ENCODE peak calls at places on chromosomes 7 and 10, in nine cellular contexts. X, D, Z, G, O, N, R, K and H are unnamed samples.
A peak's percentile ranks its signal among the peaks of the same experiment; 100 is the strongest.

GRCh38 chr7:138937484-138937883 is 43.7 kb downstream of the KIAA1549 start:
- DNase-seq in N (no peak), K (no peak), X (no peak), D (no peak), G (no peak), R (no peak), O (no peak), Z (no peak), H (no peak)

GRCh38 chr7:44867073-44867990 is 18.0 kb downstream of the PURB start:
- DNase-seq in Z (no peak), X (no peak), O (peak; percentile 78), D (no peak), N (peak; percentile 60), K (no peak), G (no peak), R (no peak), H (no peak)

GRCh38 chr10:123488436-123488835 is 177.7 kb upstream of the GPR26 start:
- DNase-seq in N (no peak), G (no peak), D (no peak), K (no peak), X (no peak), Z (no peak), R (no peak), O (no peak), H (no peak)

GRCh38 chr7:21507627-21508343 is 35.1 kb upstream of the DNAH11 start:
- DNase-seq in X (peak; percentile 84), G (peak; percentile 78), O (peak; percentile 57), K (peak; percentile 19), D (peak; percentile 51), R (no peak), N (peak; percentile 52), Z (peak; percentile 55), H (no peak)

GRCh38 chr7:141649865-141650499 is 52.0 kb downstream of the DENND11 start:
- DNase-seq in N (peak; percentile 94), Z (peak; percentile 53), O (peak; percentile 81), D (peak; percentile 70), K (peak; percentile 85), X (peak; percentile 91), R (peak; percentile 40), G (no peak), H (peak; percentile 53)

GRCh38 chr10:5583525-5584175 is 58.9 kb downstream of the CALML3 start:
- DNase-seq in K (peak; percentile 54), O (peak; percentile 71), X (peak; percentile 79), Z (peak; percentile 79), N (no peak), G (peak; percentile 67), R (peak; percentile 37), D (peak; percentile 87), H (peak; percentile 94)

GRCh38 chr7:91436655-91437054 is 172.4 kb downstream of the FZD1 start:
- DNase-seq in N (no peak), G (no peak), O (no peak), Z (no peak), X (peak; percentile 8), K (no peak), R (no peak), D (no peak), H (no peak)

GRCh38 chr7:149569726-149570422 is 72.3 kb upstream of the ZNF746 start:
- DNase-seq in D (no peak), O (no peak), G (peak; percentile 54), K (no peak), X (no peak), N (no peak), R (no peak), Z (no peak), H (no peak)

GRCh38 chr10:51832652-51833383 is 133.4 kb upstream of the CSTF2T start:
- DNase-seq in G (no peak), R (peak; percentile 8), X (no peak), K (no peak), N (peak; percentile 57), Z (no peak), O (no peak), D (no peak), H (no peak)

GRCh38 chr10:114754445-114755320 is 66.9 kb upstream of the FHIP2A start:
- DNase-seq in O (no peak), Z (no peak), D (no peak), K (no peak), G (no peak), N (no peak), R (no peak), X (no peak), H (no peak)

DNA sequence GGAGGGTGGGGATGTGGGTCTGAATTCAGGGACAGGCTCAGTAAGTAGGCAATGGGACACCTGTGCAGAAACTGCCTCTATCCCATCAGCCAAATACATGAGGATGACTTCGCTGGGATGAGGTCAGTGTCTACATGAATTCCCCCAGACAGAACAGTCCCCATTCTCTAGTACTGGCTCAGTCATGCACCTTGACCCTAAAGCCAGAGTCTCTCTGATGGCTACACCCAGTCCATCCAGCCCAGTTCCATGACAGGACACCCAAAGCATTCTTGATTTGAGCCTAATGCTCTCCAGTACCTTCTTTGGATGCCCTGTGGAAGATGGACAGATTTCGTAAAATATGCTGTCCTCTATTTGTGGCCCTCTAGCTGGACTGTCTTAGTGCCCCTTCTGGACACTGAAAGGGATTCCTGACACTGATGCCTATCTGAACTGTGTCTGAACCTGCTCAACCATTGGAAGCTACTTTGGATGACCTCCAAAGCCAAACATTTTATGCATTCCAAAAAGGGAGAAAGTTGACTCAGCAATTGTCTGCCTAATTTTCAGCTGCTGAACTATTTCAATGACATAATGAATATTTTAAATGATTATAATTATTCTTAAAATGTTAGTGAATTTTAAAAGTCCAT is 14.6 kb downstream of the SFRP4 start:
- DNase-seq in O (no peak), R (no peak), X (no peak), K (no peak), G (no peak), N (no peak), Z (no peak), D (no peak), H (no peak)
- H3K4me3 ChIP-seq in O (no peak overlapping the region), R (no peak overlapping the region), X (no peak overlapping the region), K (no peak overlapping the region), G (no peak overlapping the region), N (no peak overlapping the region), Z (no peak overlapping the region), D (no peak overlapping the region), H (no peak overlapping the region)

GRCh38 chr10:88389456-88389855 is 193.7 kb downstream of the RNLS start:
- DNase-seq in X (peak; percentile 62), N (peak; percentile 68), K (no peak), Z (peak; percentile 31), D (no peak), O (no peak), R (peak; percentile 41), G (no peak), H (no peak)

GRCh38 chr10:88382699-88383098 is 200.4 kb downstream of the RNLS start:
- DNase-seq in N (no peak), Z (no peak), O (no peak), D (no peak), R (no peak), K (no peak), X (no peak), G (no peak), H (no peak)

GRCh38 chr10:88385601-88386203 is 197.4 kb downstream of the RNLS start:
- DNase-seq in X (no peak), K (no peak), O (peak; percentile 62), R (peak; percentile 94), Z (peak; percentile 92), G (no peak), N (no peak), D (peak; percentile 89), H (peak; percentile 52)

GRCh38 chr10:88386878-88387773 is 196.0 kb downstream of the RNLS start:
- DNase-seq in N (peak; percentile 88), X (peak; percentile 76), O (peak; percentile 61), G (no peak), K (peak; percentile 48), D (no peak), Z (peak; percentile 40), R (peak; percentile 80), H (no peak)

DNA sequence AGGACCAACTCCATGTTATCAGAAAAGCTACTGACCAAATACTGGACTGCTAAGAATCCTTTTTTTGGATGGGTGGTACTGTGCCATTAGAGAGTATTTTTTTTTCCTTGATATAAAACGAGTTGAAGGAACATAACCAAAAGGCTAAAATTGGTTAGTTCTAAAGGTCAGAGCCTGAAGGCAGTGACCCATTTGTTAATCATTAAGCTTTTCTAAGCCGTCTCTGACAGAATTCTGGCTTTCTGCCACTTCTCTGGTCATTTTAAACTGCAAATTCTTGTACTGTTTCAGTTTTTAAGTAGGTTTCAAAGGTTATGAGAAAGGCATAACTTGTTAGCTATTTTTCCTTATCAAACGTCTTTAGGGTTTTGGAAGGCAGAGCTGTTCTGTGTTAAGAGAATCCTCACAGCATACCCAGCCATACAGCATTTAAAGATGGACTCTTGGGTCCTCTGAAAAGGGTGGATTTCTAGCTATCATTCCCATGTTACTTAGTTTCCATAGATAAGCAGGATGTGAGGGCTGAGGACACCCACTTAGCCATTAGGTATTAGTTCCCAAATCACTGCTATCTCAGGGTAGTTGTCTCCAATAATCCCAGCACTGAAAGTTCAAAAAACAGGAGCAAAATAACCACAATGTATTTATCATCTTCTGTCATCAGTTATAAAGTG is 196.8 kb downstream of the RNLS start:
- DNase-seq in G (no peak), R (peak; percentile 85), D (no peak), X (no peak), K (peak; percentile 18), O (no peak), Z (no peak), N (no peak), H (no peak)
- TF ChIP-seq POLR2AphosphoS5 in G (no peak), R (no peak), D (no peak), X (no peak), K (no peak), O (no peak), Z (no peak), N (no peak), H (no peak)

DNA sequence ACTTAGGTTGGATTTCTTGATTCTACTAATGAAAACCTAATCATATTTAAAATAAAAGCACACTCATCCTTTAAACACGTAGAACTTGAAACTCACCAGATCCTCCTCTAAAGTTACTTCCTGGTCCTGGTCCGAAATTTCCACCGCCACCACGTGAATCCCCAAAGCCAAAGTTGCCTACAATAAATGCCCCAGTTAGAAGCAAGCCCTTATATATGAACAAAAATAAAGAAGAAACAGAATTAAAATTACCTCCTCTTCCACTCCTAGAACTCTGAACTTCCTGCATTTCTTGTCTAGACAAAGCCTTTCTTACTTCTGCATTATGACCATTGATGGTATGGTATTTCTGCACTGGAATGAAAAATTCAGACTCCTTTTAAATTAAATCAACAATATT is 4.2 kb downstream of the HNRNPA2B1 start:
- DNase-seq in N (no peak), K (no peak), G (no peak), Z (no peak), R (no peak), X (no peak), D (no peak), O (no peak), H (no peak)
- H3K4me3 ChIP-seq in N (no peak overlapping the region), K (peak overlapping the region; percentile 100), G (no peak overlapping the region), Z (no peak overlapping the region), R (peak overlapping the region; percentile 67), X (peak overlapping the region; percentile 71), D (no peak overlapping the region), O (no peak overlapping the region), H (peak overlapping the region; percentile 100)

DNA sequence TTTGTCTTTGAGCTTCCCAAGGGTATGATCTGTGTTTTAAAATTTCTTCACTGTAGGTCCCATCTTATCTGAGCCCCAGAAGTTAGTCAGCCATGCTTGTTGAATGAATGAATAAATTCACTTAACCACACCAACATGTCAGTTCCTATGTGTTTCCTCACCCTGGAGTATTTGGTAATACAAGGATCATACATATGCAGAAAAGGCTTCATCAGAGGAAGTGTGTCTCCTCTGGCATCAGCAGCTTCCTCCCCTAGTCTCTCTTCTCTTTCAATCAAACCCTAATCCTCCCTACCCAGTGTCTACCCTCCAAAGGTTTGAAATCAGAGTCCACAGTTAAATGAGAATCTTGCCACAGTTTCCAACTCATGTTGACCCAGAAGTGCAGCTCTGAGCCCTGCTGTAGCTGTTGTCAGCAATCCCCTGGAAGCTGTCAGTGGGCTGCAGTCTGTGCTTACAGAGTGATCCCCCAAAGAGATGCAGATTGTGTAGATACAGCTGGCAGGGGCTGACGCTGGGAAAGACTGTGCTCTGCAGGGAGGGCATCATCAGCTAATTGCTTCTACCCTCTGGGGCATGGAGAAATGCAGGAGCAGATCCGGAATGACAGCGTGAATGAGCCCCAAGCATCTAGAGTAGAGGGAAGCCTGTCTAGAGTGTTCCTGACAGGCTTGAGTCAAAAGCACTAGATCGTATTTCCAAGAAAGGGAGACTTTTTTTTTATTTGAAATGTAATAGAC is 105.0 kb upstream of the WDR11 start:
- DNase-seq in G (no peak), N (no peak), Z (no peak), O (no peak), R (no peak), D (no peak), K (peak; percentile 41), X (no peak), H (no peak)
- TF ChIP-seq POLR2AphosphoS5 in G (no peak), N (no peak), Z (no peak), O (no peak), R (no peak), D (no peak), K (no peak), X (no peak), H (no peak)